ENCODE peak calls at places on chromosomes 2 and 18, in eight cellular contexts. One of them, this sample, is unnamed.

GRCh38 chr18:26471027-26471426 is 77.3 kb downstream of the KCTD1 start:
- DNase-seq in left ventricle myocardium inferior: no peak
- DNase-seq in MCF 10A: no peak
- DNase-seq in CD8-positive, alpha-beta T cell: no peak
- DNase-seq in lower lobe of right lung: no peak
- DNase-seq in right lobe of liver: no peak
- DNase-seq in spleen: no peak
- DNase-seq in PC-3: no peak
- DNase-seq in this sample: peak

GRCh38 chr2:235268535-235268934 is 225.3 kb upstream of the AGAP1 start:
- DNase-seq in CD8-positive, alpha-beta T cell: no peak
- DNase-seq in PC-3: peak
- DNase-seq in lower lobe of right lung: no peak
- DNase-seq in right lobe of liver: no peak
- DNase-seq in spleen: no peak
- DNase-seq in MCF 10A: peak
- DNase-seq in left ventricle myocardium inferior: no peak
- DNase-seq in this sample: no peak

GRCh38 chr2:33645861-33646260 is 46.8 kb upstream of the FAM98A start:
- DNase-seq in CD8-positive, alpha-beta T cell: no peak
- DNase-seq in PC-3: peak
- DNase-seq in left ventricle myocardium inferior: no peak
- DNase-seq in spleen: no peak
- DNase-seq in MCF 10A: no peak
- DNase-seq in right lobe of liver: no peak
- DNase-seq in lower lobe of right lung: no peak
- DNase-seq in this sample: no peak

GRCh38 chr18:79275992-79276391 is 119.7 kb upstream of the NFATC1 start:
- DNase-seq in MCF 10A: peak
- DNase-seq in left ventricle myocardium inferior: no peak
- DNase-seq in PC-3: peak
- DNase-seq in spleen: no peak
- DNase-seq in right lobe of liver: no peak
- DNase-seq in lower lobe of right lung: no peak
- DNase-seq in CD8-positive, alpha-beta T cell: no peak
- DNase-seq in this sample: no peak

GRCh38 chr2:31129835-31130561 is 8.2 kb downstream of the GALNT14 start:
- DNase-seq in PC-3: no peak
- DNase-seq in MCF 10A: no peak
- DNase-seq in CD8-positive, alpha-beta T cell: no peak
- DNase-seq in lower lobe of right lung: no peak
- DNase-seq in right lobe of liver: no peak
- DNase-seq in left ventricle myocardium inferior: no peak
- DNase-seq in spleen: no peak
- DNase-seq in this sample: no peak

GRCh38 chr2:203603451-203604389 is 68.6 kb upstream of the RAPH1 start:
- DNase-seq in right lobe of liver: no peak
- DNase-seq in lower lobe of right lung: no peak
- DNase-seq in left ventricle myocardium inferior: no peak
- DNase-seq in MCF 10A: no peak
- DNase-seq in spleen: no peak
- DNase-seq in PC-3: no peak
- DNase-seq in CD8-positive, alpha-beta T cell: no peak
- DNase-seq in this sample: no peak

GRCh38 chr2:37143986-37144385 is 12.8 kb downstream of the EIF2AK2 start:
- DNase-seq in left ventricle myocardium inferior: no peak
- DNase-seq in MCF 10A: peak
- DNase-seq in spleen: no peak
- DNase-seq in PC-3: peak
- DNase-seq in lower lobe of right lung: no peak
- DNase-seq in right lobe of liver: no peak
- DNase-seq in CD8-positive, alpha-beta T cell: no peak
- DNase-seq in this sample: no peak

GRCh38 chr2:26942543-26943295 is 27.7 kb upstream of the MAPRE3 start:
- DNase-seq in CD8-positive, alpha-beta T cell: peak
- DNase-seq in MCF 10A: peak
- DNase-seq in spleen: peak
- DNase-seq in left ventricle myocardium inferior: peak
- DNase-seq in right lobe of liver: no peak
- DNase-seq in PC-3: peak
- DNase-seq in lower lobe of right lung: peak
- DNase-seq in this sample: peak

GRCh38 chr2:166092889-166093288 is 34.9 kb downstream of the SCN1A start:
- DNase-seq in PC-3: no peak
- DNase-seq in right lobe of liver: no peak
- DNase-seq in lower lobe of right lung: no peak
- DNase-seq in left ventricle myocardium inferior: no peak
- DNase-seq in MCF 10A: peak
- DNase-seq in spleen: no peak
- DNase-seq in CD8-positive, alpha-beta T cell: no peak
- DNase-seq in this sample: no peak

GRCh38 chr2:128499367-128500135 is 180.9 kb upstream of the HS6ST1 start:
- DNase-seq in left ventricle myocardium inferior: no peak
- DNase-seq in right lobe of liver: no peak
- DNase-seq in lower lobe of right lung: no peak
- DNase-seq in CD8-positive, alpha-beta T cell: no peak
- DNase-seq in PC-3: no peak
- DNase-seq in spleen: peak
- DNase-seq in MCF 10A: no peak
- DNase-seq in this sample: no peak

DNA sequence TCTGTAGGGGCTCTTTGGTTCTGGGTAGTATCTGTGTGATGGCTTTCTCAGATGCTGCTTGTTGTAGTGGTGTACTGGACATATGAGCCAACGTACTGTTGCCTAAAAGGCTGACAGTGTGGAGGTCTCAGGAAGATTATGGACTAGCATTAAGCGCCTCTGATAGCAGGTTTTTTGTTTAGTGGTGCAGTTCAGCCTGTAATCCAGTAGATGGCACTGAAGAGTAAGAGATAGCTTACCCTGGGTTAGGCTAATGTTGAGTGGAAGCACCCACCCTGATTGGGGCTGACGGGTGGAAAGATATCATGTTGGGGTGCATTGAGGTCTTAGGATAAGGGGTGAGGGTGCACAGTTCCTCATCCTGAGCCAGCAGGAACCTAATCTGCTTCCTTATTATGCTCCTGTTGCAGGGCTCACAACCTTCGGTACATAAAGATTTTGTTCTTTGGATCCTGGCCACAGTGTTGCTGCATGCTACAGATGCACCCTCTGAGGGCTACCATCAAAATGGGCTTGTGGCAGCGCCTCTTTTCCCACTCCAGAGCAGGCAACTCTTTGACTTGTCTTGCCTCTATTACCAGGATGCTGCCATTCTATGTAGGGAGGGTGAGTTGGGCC is 79.6 kb downstream of the MSTN start:
- DNase-seq in left ventricle myocardium inferior: no peak
- DNase-seq in spleen: no peak
- DNase-seq in PC-3: peak
- DNase-seq in CD8-positive, alpha-beta T cell: no peak
- DNase-seq in MCF 10A: peak
- DNase-seq in right lobe of liver: no peak
- DNase-seq in lower lobe of right lung: no peak
- DNase-seq in this sample: no peak
- TF ChIP-seq CTCF in left ventricle myocardium inferior: peak
- TF ChIP-seq CTCF in spleen: no peak
- TF ChIP-seq CTCF in PC-3: peak
- TF ChIP-seq CTCF in CD8-positive, alpha-beta T cell: peak
- TF ChIP-seq CTCF in MCF 10A: peak
- TF ChIP-seq CTCF in right lobe of liver: peak
- TF ChIP-seq CTCF in lower lobe of right lung: peak
- TF ChIP-seq CTCF in this sample: no peak

GRCh38 chr2:62775367-62775668 is 69.8 kb downstream of the EHBP1 start:
- DNase-seq in MCF 10A: no peak
- DNase-seq in PC-3: no peak
- DNase-seq in right lobe of liver: no peak
- DNase-seq in lower lobe of right lung: no peak
- DNase-seq in CD8-positive, alpha-beta T cell: no peak
- DNase-seq in spleen: no peak
- DNase-seq in left ventricle myocardium inferior: no peak
- DNase-seq in this sample: no peak

GRCh38 chr2:62770629-62771028 is 65.1 kb downstream of the EHBP1 start:
- DNase-seq in spleen: no peak
- DNase-seq in MCF 10A: no peak
- DNase-seq in lower lobe of right lung: no peak
- DNase-seq in PC-3: no peak
- DNase-seq in CD8-positive, alpha-beta T cell: no peak
- DNase-seq in right lobe of liver: no peak
- DNase-seq in left ventricle myocardium inferior: no peak
- DNase-seq in this sample: no peak

DNA sequence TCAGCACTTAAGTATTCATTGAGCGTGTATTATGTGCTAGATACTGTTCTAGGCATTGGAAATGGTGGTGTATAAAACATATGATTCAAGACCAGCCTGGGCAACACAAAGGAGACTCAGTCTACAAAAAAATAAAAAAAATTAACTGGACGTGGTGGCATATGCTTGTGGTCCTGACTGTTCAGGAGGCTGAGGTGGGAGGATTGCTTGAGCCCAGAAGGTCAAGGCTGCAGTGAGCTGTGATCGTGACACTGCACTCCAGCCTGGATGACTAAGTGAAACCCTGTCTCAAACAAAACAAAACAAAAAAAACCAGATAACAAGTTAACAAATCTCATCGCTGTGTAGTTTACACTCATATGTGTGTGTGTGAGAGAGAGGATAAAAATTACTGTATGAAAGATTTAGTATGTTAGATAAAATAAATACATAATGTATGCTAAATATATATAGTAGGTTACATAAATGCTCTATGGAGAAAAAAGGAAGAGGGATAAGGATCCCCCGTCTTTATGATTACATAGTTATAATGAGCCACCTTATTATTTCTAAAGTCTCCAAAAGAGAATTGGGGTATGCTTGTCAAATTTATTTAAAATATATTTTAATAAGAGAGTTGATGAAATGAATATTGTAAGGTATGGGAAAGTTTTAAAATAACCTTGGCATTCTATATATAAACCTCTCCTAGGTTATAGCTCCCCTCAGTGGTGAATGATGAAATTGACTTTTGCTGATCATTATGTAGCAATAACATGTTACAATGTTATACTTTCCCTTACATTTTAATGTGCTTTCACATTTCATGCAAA is 69.2 kb downstream of the EHBP1 start:
- DNase-seq in spleen: no peak
- DNase-seq in PC-3: peak
- DNase-seq in right lobe of liver: no peak
- DNase-seq in lower lobe of right lung: no peak
- DNase-seq in MCF 10A: peak
- DNase-seq in CD8-positive, alpha-beta T cell: no peak
- DNase-seq in left ventricle myocardium inferior: no peak
- DNase-seq in this sample: peak
- TF ChIP-seq CTCF in spleen: peak
- TF ChIP-seq CTCF in PC-3: peak
- TF ChIP-seq CTCF in right lobe of liver: peak
- TF ChIP-seq CTCF in lower lobe of right lung: peak
- TF ChIP-seq CTCF in MCF 10A: peak
- TF ChIP-seq CTCF in CD8-positive, alpha-beta T cell: peak
- TF ChIP-seq CTCF in left ventricle myocardium inferior: peak
- TF ChIP-seq CTCF in this sample: peak

DNA sequence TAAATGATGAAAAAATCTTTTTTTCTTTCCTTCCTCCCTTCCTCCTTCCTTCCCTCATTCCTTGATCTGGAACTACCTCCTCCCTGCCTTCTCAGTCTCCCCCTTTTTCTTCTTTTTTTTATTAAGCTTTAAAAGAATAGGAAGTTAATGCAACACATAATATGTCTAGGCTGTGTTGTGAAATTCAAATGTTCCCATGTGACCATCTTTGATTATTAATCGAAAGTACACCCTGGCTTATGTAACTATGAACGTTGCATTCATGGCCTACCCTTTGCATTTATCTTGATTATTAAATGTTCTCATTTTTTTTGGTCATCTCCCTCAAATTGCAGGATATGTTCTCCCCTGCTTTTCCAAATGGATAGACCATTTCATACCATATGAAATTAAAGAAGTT is 376.0 kb downstream of the DSEL start:
- DNase-seq in lower lobe of right lung: no peak
- DNase-seq in spleen: no peak
- DNase-seq in left ventricle myocardium inferior: no peak
- DNase-seq in CD8-positive, alpha-beta T cell: no peak
- DNase-seq in right lobe of liver: no peak
- DNase-seq in MCF 10A: no peak
- DNase-seq in PC-3: no peak
- DNase-seq in this sample: no peak
- TF ChIP-seq CTCF in lower lobe of right lung: no peak
- TF ChIP-seq CTCF in spleen: no peak
- TF ChIP-seq CTCF in left ventricle myocardium inferior: no peak
- TF ChIP-seq CTCF in CD8-positive, alpha-beta T cell: no peak
- TF ChIP-seq CTCF in right lobe of liver: no peak
- TF ChIP-seq CTCF in MCF 10A: no peak
- TF ChIP-seq CTCF in PC-3: no peak
- TF ChIP-seq CTCF in this sample: no peak

GRCh38 chr2:226799976-226800940 is 638 bp upstream of the IRS1 start:
- DNase-seq in PC-3: peak
- DNase-seq in CD8-positive, alpha-beta T cell: no peak
- DNase-seq in lower lobe of right lung: peak
- DNase-seq in spleen: no peak
- DNase-seq in right lobe of liver: peak
- DNase-seq in MCF 10A: no peak
- DNase-seq in left ventricle myocardium inferior: peak
- DNase-seq in this sample: peak
- TF ChIP-seq CTCF in PC-3: peak
- TF ChIP-seq CTCF in CD8-positive, alpha-beta T cell: peak
- TF ChIP-seq CTCF in lower lobe of right lung: peak
- TF ChIP-seq CTCF in spleen: no peak
- TF ChIP-seq CTCF in right lobe of liver: peak
- TF ChIP-seq CTCF in MCF 10A: peak
- TF ChIP-seq CTCF in left ventricle myocardium inferior: no peak
- TF ChIP-seq CTCF in this sample: peak

GRCh38 chr2:63425606-63426005 is 162.7 kb downstream of the WDPCP start:
- DNase-seq in MCF 10A: no peak
- DNase-seq in PC-3: no peak
- DNase-seq in right lobe of liver: no peak
- DNase-seq in lower lobe of right lung: no peak
- DNase-seq in left ventricle myocardium inferior: no peak
- DNase-seq in CD8-positive, alpha-beta T cell: no peak
- DNase-seq in spleen: no peak
- DNase-seq in this sample: no peak

GRCh38 chr2:63424329-63425078 is 163.8 kb downstream of the WDPCP start:
- DNase-seq in left ventricle myocardium inferior: no peak
- DNase-seq in lower lobe of right lung: no peak
- DNase-seq in spleen: no peak
- DNase-seq in MCF 10A: peak
- DNase-seq in PC-3: peak
- DNase-seq in right lobe of liver: no peak
- DNase-seq in CD8-positive, alpha-beta T cell: no peak
- DNase-seq in this sample: peak

DNA sequence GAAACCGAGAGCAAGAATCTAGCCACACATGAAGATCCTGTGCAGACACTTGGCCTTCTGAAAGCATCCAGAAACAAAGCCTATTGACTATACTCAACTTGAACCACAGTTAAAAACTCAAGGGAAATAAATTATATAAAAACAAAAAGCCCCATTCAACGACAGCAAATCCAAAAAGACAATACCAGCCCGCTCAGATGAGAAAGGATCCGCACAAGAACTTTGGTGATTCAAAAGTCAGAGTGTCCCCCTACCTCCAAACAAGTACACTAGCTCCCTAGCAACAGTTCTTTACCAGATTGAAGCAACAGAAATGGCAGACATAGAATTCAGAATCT is 163.2 kb downstream of the WDPCP start:
- DNase-seq in PC-3: no peak
- DNase-seq in left ventricle myocardium inferior: no peak
- DNase-seq in MCF 10A: no peak
- DNase-seq in spleen: no peak
- DNase-seq in CD8-positive, alpha-beta T cell: no peak
- DNase-seq in right lobe of liver: no peak
- DNase-seq in lower lobe of right lung: no peak
- DNase-seq in this sample: no peak
- TF ChIP-seq CTCF in PC-3: no peak
- TF ChIP-seq CTCF in left ventricle myocardium inferior: no peak
- TF ChIP-seq CTCF in MCF 10A: peak
- TF ChIP-seq CTCF in spleen: no peak
- TF ChIP-seq CTCF in CD8-positive, alpha-beta T cell: no peak
- TF ChIP-seq CTCF in right lobe of liver: no peak
- TF ChIP-seq CTCF in lower lobe of right lung: no peak
- TF ChIP-seq CTCF in this sample: no peak